ENCODE peak calls at places on chromosomes 1 and 21, in seven cellular contexts. One of them, this sample, is unnamed. For H3K9me3, the result is how much of the 10 kb centered on the place peaks cover.

GRCh38 chr1:44035726-44036408 is 4.6 kb upstream of the SLC6A9 start:
- DNase-seq in pancreas: peak
- DNase-seq in transverse colon: peak
- DNase-seq in adipocyte: no peak
- DNase-seq in CD8-positive, alpha-beta T cell: no peak
- DNase-seq in tibial artery: peak
- DNase-seq in thyroid gland: no peak
- DNase-seq in this sample: no peak

GRCh38 chr21:44985441-44986401 is 45.9 kb downstream of the SLX9 start:
- DNase-seq in tibial artery: peak
- DNase-seq in CD8-positive, alpha-beta T cell: no peak
- DNase-seq in adipocyte: no peak
- DNase-seq in pancreas: peak
- DNase-seq in transverse colon: no peak
- DNase-seq in thyroid gland: no peak
- DNase-seq in this sample: no peak

GRCh38 chr1:217067642-217068041 is 344.4 kb upstream of the ESRRG start:
- DNase-seq in transverse colon: no peak
- DNase-seq in adipocyte: no peak
- DNase-seq in thyroid gland: no peak
- DNase-seq in tibial artery: no peak
- DNase-seq in pancreas: no peak
- DNase-seq in CD8-positive, alpha-beta T cell: no peak
- DNase-seq in this sample: no peak

GRCh38 chr1:234658143-234658542 is 48.2 kb upstream of the IRF2BP2 start:
- DNase-seq in tibial artery: no peak
- DNase-seq in CD8-positive, alpha-beta T cell: no peak
- DNase-seq in transverse colon: peak
- DNase-seq in thyroid gland: peak
- DNase-seq in adipocyte: peak
- DNase-seq in pancreas: peak
- DNase-seq in this sample: no peak

GRCh38 chr1:22210636-22211035 is 67.7 kb upstream of the WNT4 start:
- DNase-seq in CD8-positive, alpha-beta T cell: no peak
- DNase-seq in adipocyte: no peak
- DNase-seq in thyroid gland: no peak
- DNase-seq in pancreas: no peak
- DNase-seq in transverse colon: no peak
- DNase-seq in tibial artery: no peak
- DNase-seq in this sample: no peak

GRCh38 chr21:8993284-8993942 is 1528.0 kb upstream of the TPTE start:
- DNase-seq in CD8-positive, alpha-beta T cell: no peak
- DNase-seq in thyroid gland: no peak
- DNase-seq in transverse colon: no peak
- DNase-seq in pancreas: no peak
- DNase-seq in adipocyte: no peak
- DNase-seq in tibial artery: no peak
- DNase-seq in this sample: no peak

GRCh38 chr1:182122265-182122664 is 60.8 kb upstream of the ZNF648 start:
- DNase-seq in transverse colon: no peak
- DNase-seq in pancreas: no peak
- DNase-seq in adipocyte: peak
- DNase-seq in thyroid gland: no peak
- DNase-seq in CD8-positive, alpha-beta T cell: no peak
- DNase-seq in tibial artery: no peak
- DNase-seq in this sample: no peak

GRCh38 chr21:14361958-14362357 is 21.0 kb downstream of the HSPA13 start:
- DNase-seq in transverse colon: no peak
- DNase-seq in CD8-positive, alpha-beta T cell: no peak
- DNase-seq in thyroid gland: no peak
- DNase-seq in pancreas: no peak
- DNase-seq in adipocyte: peak
- DNase-seq in tibial artery: no peak
- DNase-seq in this sample: no peak

GRCh38 chr21:25881524-25882376 is 147.0 kb downstream of the GABPA start:
- DNase-seq in thyroid gland: peak
- DNase-seq in pancreas: peak
- DNase-seq in tibial artery: peak
- DNase-seq in adipocyte: peak
- DNase-seq in transverse colon: peak
- DNase-seq in CD8-positive, alpha-beta T cell: peak
- DNase-seq in this sample: peak

GRCh38 chr1:190323530-190323929 is 154.1 kb downstream of the BRINP3 start:
- DNase-seq in CD8-positive, alpha-beta T cell: no peak
- DNase-seq in pancreas: no peak
- DNase-seq in transverse colon: no peak
- DNase-seq in tibial artery: no peak
- DNase-seq in adipocyte: no peak
- DNase-seq in thyroid gland: no peak
- DNase-seq in this sample: no peak

GRCh38 chr1:242147096-242147976 is 148.4 kb upstream of the MAP1LC3C start:
- DNase-seq in transverse colon: no peak
- DNase-seq in tibial artery: no peak
- DNase-seq in CD8-positive, alpha-beta T cell: no peak
- DNase-seq in pancreas: no peak
- DNase-seq in adipocyte: peak
- DNase-seq in thyroid gland: no peak
- DNase-seq in this sample: no peak

GRCh38 chr1:223519116-223519515 is 125.9 kb downstream of the CCDC185 start:
- DNase-seq in adipocyte: no peak
- DNase-seq in pancreas: no peak
- DNase-seq in tibial artery: no peak
- DNase-seq in thyroid gland: no peak
- DNase-seq in transverse colon: no peak
- DNase-seq in CD8-positive, alpha-beta T cell: no peak
- DNase-seq in this sample: no peak

GRCh38 chr21:15365751-15366392 is 301.1 kb upstream of the NRIP1 start:
- DNase-seq in transverse colon: no peak
- DNase-seq in CD8-positive, alpha-beta T cell: no peak
- DNase-seq in pancreas: no peak
- DNase-seq in thyroid gland: no peak
- DNase-seq in tibial artery: no peak
- DNase-seq in adipocyte: no peak
- DNase-seq in this sample: no peak

GRCh38 chr1:61323681-61324328 is 241.4 kb downstream of the NFIA start:
- DNase-seq in tibial artery: no peak
- DNase-seq in adipocyte: no peak
- DNase-seq in CD8-positive, alpha-beta T cell: no peak
- DNase-seq in pancreas: no peak
- DNase-seq in thyroid gland: no peak
- DNase-seq in transverse colon: no peak
- DNase-seq in this sample: no peak

GRCh38 chr1:109768700-109769325 is 5.1 kb upstream of the EPS8L3 start:
- DNase-seq in transverse colon: peak
- DNase-seq in thyroid gland: no peak
- DNase-seq in pancreas: peak
- DNase-seq in tibial artery: peak
- DNase-seq in adipocyte: no peak
- DNase-seq in CD8-positive, alpha-beta T cell: no peak
- DNase-seq in this sample: no peak

GRCh38 chr1:16960560-16961296 is 19.7 kb downstream of the MFAP2 start:
- DNase-seq in transverse colon: peak
- DNase-seq in thyroid gland: peak
- DNase-seq in pancreas: peak
- DNase-seq in tibial artery: peak
- DNase-seq in adipocyte: peak
- DNase-seq in CD8-positive, alpha-beta T cell: peak
- DNase-seq in this sample: peak

GRCh38 chr1:101025283-101025679 is 303 bp downstream of the DPH5 start:
- DNase-seq in thyroid gland: peak
- DNase-seq in transverse colon: peak
- DNase-seq in pancreas: no peak
- DNase-seq in CD8-positive, alpha-beta T cell: peak
- DNase-seq in tibial artery: no peak
- DNase-seq in adipocyte: no peak
- DNase-seq in this sample: no peak

GRCh38 chr1:53553734-53554509 is 94.7 kb downstream of the DMRTB1 start:
- DNase-seq in thyroid gland: no peak
- DNase-seq in tibial artery: no peak
- DNase-seq in transverse colon: peak
- DNase-seq in pancreas: peak
- DNase-seq in CD8-positive, alpha-beta T cell: no peak
- DNase-seq in adipocyte: no peak
- DNase-seq in this sample: peak

DNA sequence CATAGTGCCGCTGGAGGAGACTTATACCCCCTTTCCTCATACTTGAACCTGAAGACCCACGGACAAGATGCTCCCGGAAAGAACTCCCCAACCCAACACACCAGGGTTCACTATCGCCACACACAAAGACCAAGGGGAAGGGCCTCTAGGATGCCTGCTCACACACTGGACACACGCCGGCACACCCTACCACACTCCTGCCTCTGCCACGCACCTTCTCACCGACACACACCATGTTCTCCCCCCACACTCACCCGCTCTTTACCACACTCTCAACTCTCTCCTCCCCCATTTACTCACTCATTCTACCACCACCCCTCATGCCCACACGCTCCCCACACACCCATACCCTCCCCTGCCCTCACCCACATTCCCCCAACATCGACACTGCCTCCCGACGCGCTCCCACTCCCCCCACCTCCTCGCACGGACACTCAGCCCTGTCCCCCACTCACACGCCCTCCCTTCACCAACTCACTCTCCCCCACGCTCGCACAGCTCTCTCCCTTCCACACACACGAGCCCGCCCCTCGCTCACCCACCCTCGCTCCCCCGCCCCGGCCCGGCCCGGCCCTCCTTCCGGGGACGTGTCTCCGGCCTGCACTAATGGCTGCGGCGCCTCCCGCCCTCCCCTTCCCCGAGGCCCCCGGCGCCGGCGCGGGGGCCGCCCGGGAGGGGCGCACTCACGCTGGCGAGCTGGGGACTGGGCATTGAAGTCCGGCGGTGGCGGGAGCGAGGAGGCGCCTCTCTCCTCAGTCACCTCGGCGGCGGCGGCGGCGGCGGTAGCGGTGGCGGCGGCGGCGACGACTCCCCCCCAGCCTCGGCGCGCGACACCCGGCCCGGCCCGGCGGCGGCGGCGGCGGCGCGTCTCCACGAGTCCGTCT is 626 bp downstream of the PTP4A2 start:
- DNase-seq in tibial artery: peak
- DNase-seq in thyroid gland: peak
- DNase-seq in CD8-positive, alpha-beta T cell: peak
- DNase-seq in transverse colon: peak
- DNase-seq in pancreas: peak
- DNase-seq in adipocyte: peak
- DNase-seq in this sample: peak
- H3K4me3 ChIP-seq in tibial artery: peak
- H3K4me3 ChIP-seq in thyroid gland: peak
- H3K4me3 ChIP-seq in CD8-positive, alpha-beta T cell: peak
- H3K4me3 ChIP-seq in transverse colon: peak
- H3K4me3 ChIP-seq in pancreas: peak
- H3K4me3 ChIP-seq in adipocyte: peak
- H3K4me3 ChIP-seq in this sample: peak

GRCh38 chr1:152645146-152645545 is 18.0 kb upstream of the LCE2D start:
- DNase-seq in tibial artery: no peak
- DNase-seq in CD8-positive, alpha-beta T cell: no peak
- DNase-seq in thyroid gland: no peak
- DNase-seq in transverse colon: no peak
- DNase-seq in adipocyte: no peak
- DNase-seq in pancreas: no peak
- DNase-seq in this sample: no peak
- H3K9me3 ChIP-seq in tibial artery: under half
- H3K9me3 ChIP-seq in CD8-positive, alpha-beta T cell: under half
- H3K9me3 ChIP-seq in thyroid gland: under half
- H3K9me3 ChIP-seq in transverse colon: under half
- H3K9me3 ChIP-seq in adipocyte: under half
- H3K9me3 ChIP-seq in pancreas: under half
- H3K9me3 ChIP-seq in this sample: under half

GRCh38 chr1:150973826-150974579 is 632 bp downstream of the CERS2 start:
- DNase-seq in tibial artery: peak
- DNase-seq in CD8-positive, alpha-beta T cell: peak
- DNase-seq in pancreas: peak
- DNase-seq in thyroid gland: peak
- DNase-seq in adipocyte: peak
- DNase-seq in transverse colon: peak
- DNase-seq in this sample: peak

GRCh38 chr1:150970818-150971582 is 3.6 kb downstream of the CERS2 start:
- DNase-seq in pancreas: peak
- DNase-seq in tibial artery: peak
- DNase-seq in adipocyte: peak
- DNase-seq in CD8-positive, alpha-beta T cell: no peak
- DNase-seq in thyroid gland: peak
- DNase-seq in transverse colon: peak
- DNase-seq in this sample: no peak

GRCh38 chr1:150972417-150972940 is 2.2 kb downstream of the CERS2 start:
- DNase-seq in transverse colon: no peak
- DNase-seq in pancreas: no peak
- DNase-seq in adipocyte: peak
- DNase-seq in CD8-positive, alpha-beta T cell: no peak
- DNase-seq in thyroid gland: peak
- DNase-seq in tibial artery: no peak
- DNase-seq in this sample: no peak

GRCh38 chr1:150973258-150973825 is 1.3 kb downstream of the CERS2 start:
- DNase-seq in transverse colon: peak
- DNase-seq in tibial artery: no peak
- DNase-seq in adipocyte: peak
- DNase-seq in thyroid gland: peak
- DNase-seq in pancreas: peak
- DNase-seq in CD8-positive, alpha-beta T cell: no peak
- DNase-seq in this sample: no peak

DNA sequence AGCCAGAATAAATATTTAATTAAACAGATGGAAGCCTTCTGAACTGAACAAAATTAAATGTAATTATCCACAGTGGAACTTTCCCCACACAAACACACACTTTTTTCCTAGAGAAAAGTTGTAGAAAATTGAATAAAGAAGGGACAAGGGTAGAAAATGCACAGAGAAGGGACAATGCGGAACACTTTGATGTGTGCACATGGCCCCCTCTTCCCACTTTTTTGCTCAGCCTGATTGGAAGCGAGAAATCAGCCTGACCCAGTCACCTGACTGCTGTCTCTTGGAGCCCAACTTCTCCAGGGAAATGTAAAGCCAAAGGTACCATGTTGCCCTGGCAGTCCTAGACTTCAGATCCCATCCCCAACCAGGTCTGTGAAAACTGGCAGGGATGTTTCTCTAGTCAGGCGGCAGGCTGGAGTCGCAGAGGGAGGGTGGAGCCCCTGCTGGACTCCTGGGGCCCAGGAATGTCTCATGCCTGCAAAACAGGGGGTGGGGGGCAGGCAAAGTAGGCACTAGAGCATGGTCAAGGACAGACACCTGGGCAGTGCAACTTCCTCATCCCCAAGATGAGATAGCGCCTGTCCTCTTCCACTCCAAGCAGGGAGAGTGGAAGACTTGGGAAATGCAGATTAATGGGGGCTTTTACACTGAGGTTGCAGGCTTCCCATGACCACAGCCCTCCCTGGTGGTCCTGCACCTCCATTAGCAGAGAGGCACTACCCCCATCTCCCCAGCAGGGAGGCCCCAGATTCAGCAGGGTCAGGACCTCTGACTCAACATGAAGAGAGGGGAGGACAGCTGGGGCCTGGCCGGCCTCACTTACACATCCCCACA is 2.8 kb downstream of the CERS2 start:
- DNase-seq in CD8-positive, alpha-beta T cell: no peak
- DNase-seq in adipocyte: peak
- DNase-seq in tibial artery: no peak
- DNase-seq in thyroid gland: peak
- DNase-seq in pancreas: no peak
- DNase-seq in transverse colon: no peak
- DNase-seq in this sample: peak
- H3K4me3 ChIP-seq in CD8-positive, alpha-beta T cell: no peak
- H3K4me3 ChIP-seq in adipocyte: peak
- H3K4me3 ChIP-seq in tibial artery: peak
- H3K4me3 ChIP-seq in thyroid gland: peak
- H3K4me3 ChIP-seq in pancreas: no peak
- H3K4me3 ChIP-seq in transverse colon: no peak
- H3K4me3 ChIP-seq in this sample: no peak

GRCh38 chr1:238861342-238861741 is 525.0 kb upstream of the CHRM3 start:
- DNase-seq in CD8-positive, alpha-beta T cell: no peak
- DNase-seq in tibial artery: no peak
- DNase-seq in pancreas: no peak
- DNase-seq in transverse colon: no peak
- DNase-seq in thyroid gland: no peak
- DNase-seq in adipocyte: no peak
- DNase-seq in this sample: no peak
- H3K9me3 ChIP-seq in CD8-positive, alpha-beta T cell: under half
- H3K9me3 ChIP-seq in tibial artery: under half
- H3K9me3 ChIP-seq in pancreas: under half
- H3K9me3 ChIP-seq in transverse colon: under half
- H3K9me3 ChIP-seq in thyroid gland: under half
- H3K9me3 ChIP-seq in adipocyte: under half
- H3K9me3 ChIP-seq in this sample: under half